ENCODE peak calls at places on chromosomes 12 and 14, in six cellular contexts. V, Y, M, H, T and R are unnamed samples.
A peak's percentile ranks its signal among the peaks of the same experiment; 100 is the strongest.

GRCh38 chr14:22887990-22888378 is 5.0 kb downstream of the REM2 start:
- DNase-seq in V (no peak), Y (no peak), M (peak; percentile 83), H (peak; percentile 31), T (no peak), R (peak; percentile 51)

GRCh38 chr14:52522033-52522432 is 30.3 kb downstream of the TXNDC16 start:
- DNase-seq in V (no peak), Y (no peak), M (no peak), H (no peak), T (no peak), R (no peak)

GRCh38 chr14:102776761-102777710 is at the start of gene TRAF3:
- DNase-seq in V (peak; percentile 85), Y (peak; percentile 70), M (peak; percentile 73), H (peak; percentile 86), T (peak; percentile 47), R (peak; percentile 91)

GRCh38 chr12:68224613-68225285 is 861 bp downstream of the IL26 start:
- DNase-seq in V (no peak), Y (no peak), M (no peak), H (no peak), T (peak; percentile 78), R (no peak)

GRCh38 chr14:89540830-89541470 is 123.9 kb upstream of the FOXN3 start:
- DNase-seq in V (no peak), Y (no peak), M (no peak), H (no peak), T (peak; percentile 92), R (no peak)

GRCh38 chr12:132416827-132417226 is 73.1 kb upstream of the FBRSL1 start:
- DNase-seq in V (no peak), Y (no peak), M (no peak), H (no peak), T (no peak), R (no peak)

GRCh38 chr12:26429070-26429691 is 233.8 kb downstream of the SSPN start:
- DNase-seq in V (no peak), Y (no peak), M (no peak), H (no peak), T (no peak), R (no peak)

GRCh38 chr12:130083002-130083401 is 79.3 kb upstream of the FZD10 start:
- DNase-seq in V (no peak), Y (no peak), M (no peak), H (no peak), T (no peak), R (no peak)

GRCh38 chr12:62260733-62261683 is 804 bp downstream of the USP15 start:
- DNase-seq in V (peak; percentile 63), Y (peak; percentile 36), M (peak; percentile 81), H (peak; percentile 51), T (peak; percentile 44), R (no peak)

GRCh38 chr12:113184900-113185179 is 438 bp downstream of the DDX54 start:
- DNase-seq in V (peak; percentile 83), Y (peak; percentile 88), M (peak; percentile 87), H (peak; percentile 83), T (no peak), R (peak; percentile 86)

GRCh38 chr12:3273409-3273853 is 196.3 kb downstream of the TSPAN9 start:
- DNase-seq in V (no peak), Y (no peak), M (no peak), H (no peak), T (peak; percentile 56), R (no peak)

GRCh38 chr14:71932229-71932951 is at the start of gene RGS6:
- DNase-seq in V (no peak), Y (peak; percentile 65), M (no peak), H (no peak), T (peak; percentile 4), R (peak; percentile 1)

GRCh38 chr12:76242813-76243540 is 105.2 kb downstream of the BBS10 start:
- DNase-seq in V (no peak), Y (no peak), M (no peak), H (no peak), T (peak; percentile 66), R (no peak)

GRCh38 chr12:72448805-72449204 is 176.6 kb downstream of the TRHDE start:
- DNase-seq in V (no peak), Y (no peak), M (no peak), H (no peak), T (no peak), R (no peak)

GRCh38 chr12:77940566-77940965 is 109.9 kb downstream of the NAV3 start:
- DNase-seq in V (no peak), Y (no peak), M (no peak), H (no peak), T (no peak), R (no peak)

GRCh38 chr14:88043523-88043922 is 38.6 kb downstream of the GPR65 start:
- DNase-seq in V (no peak), Y (no peak), M (no peak), H (no peak), T (no peak), R (no peak)

GRCh38 chr12:56190695-56191155 is 1.4 kb upstream of the SMARCC2 start:
- DNase-seq in V (no peak), Y (no peak), M (no peak), H (no peak), T (no peak), R (no peak)

GRCh38 chr12:94951071-94951639 is 52.3 kb downstream of the NDUFA12 start:
- DNase-seq in V (no peak), Y (no peak), M (no peak), H (no peak), T (no peak), R (no peak)

GRCh38 chr14:22487401-22487800 is 101.6 kb downstream of the DAD1 start:
- DNase-seq in V (no peak), Y (no peak), M (no peak), H (no peak), T (no peak), R (no peak)

GRCh38 chr12:51620448-51620847 is 29.4 kb downstream of the SCN8A start:
- DNase-seq in V (no peak), Y (no peak), M (no peak), H (no peak), T (peak; percentile 63), R (no peak)

GRCh38 chr12:77062396-77062795 is 3.0 kb downstream of the E2F7 start:
- DNase-seq in V (no peak), Y (no peak), M (no peak), H (no peak), T (no peak), R (no peak)

GRCh38 chr14:20802341-20803084 is at the start of gene RNASE1:
- DNase-seq in V (no peak), Y (peak; percentile 72), M (no peak), H (no peak), T (no peak), R (no peak)

GRCh38 chr14:66572836-66573235 is 64.9 kb downstream of the GPHN start:
- DNase-seq in V (no peak), Y (no peak), M (no peak), H (no peak), T (peak; percentile 51), R (no peak)

DNA sequence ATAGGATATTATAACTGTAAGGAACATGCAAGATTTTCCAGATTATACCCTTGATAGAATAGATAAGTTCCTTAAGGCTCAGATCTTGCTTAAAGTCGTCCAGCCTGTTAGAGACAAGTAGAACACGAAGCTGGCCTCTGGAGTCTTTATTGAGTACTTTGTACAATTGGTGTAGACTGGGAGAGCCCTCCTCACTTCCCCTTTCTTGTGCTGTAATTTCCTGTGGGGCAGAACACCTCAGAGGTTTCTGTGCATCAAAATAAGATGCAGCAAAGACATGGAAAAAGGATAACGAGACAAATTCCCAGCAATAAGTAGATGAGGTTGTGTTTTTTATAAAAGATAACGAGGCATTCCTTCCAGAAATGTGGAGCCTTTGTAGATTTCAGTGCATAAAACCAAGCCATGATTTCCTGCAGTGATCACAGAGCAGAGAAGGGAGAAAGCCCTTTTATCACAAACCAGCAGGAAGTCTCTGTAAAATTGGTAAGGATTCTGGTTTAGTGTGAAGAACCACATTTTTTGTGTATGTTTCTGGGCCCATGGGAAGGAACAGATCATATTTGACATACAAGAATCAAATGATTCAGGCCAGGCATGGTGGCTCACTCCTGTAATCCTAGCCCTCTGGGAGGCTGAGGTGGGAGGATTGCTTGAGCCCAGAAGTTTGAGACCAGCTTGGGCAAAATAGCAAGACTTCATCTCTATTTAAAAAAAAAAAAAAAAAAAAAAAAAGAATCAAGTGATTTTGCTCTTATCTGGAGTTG is 18.0 kb downstream of the GPRC5A start:
- DNase-seq in V (no peak), Y (no peak), M (no peak), H (no peak), T (no peak), R (no peak)
- H3K27ac ChIP-seq in V (no peak overlapping the region), Y (no peak overlapping the region), M (peak overlapping the region; percentile 88), H (no peak overlapping the region), T (no peak overlapping the region), R (no peak overlapping the region)

GRCh38 chr14:50985816-50986396 is 41.6 kb upstream of the PYGL start:
- DNase-seq in V (no peak), Y (no peak), M (no peak), H (no peak), T (no peak), R (no peak)
- H3K4me3 ChIP-seq in V (no peak overlapping the region), Y (no peak overlapping the region), M (no peak overlapping the region), H (no peak overlapping the region), T (peak overlapping the region; percentile 37), R (no peak overlapping the region)

GRCh38 chr12:50617657-50618056 is 112.9 kb downstream of the DIP2B start:
- DNase-seq in V (no peak), Y (no peak), M (no peak), H (no peak), T (no peak), R (no peak)
- H3K27me3 ChIP-seq in V (no peaks in the 10 kb centered on the region), Y (no peaks in the 10 kb centered on the region), M (no peaks in the 10 kb centered on the region), H (no peaks in the 10 kb centered on the region), T (no peaks in the 10 kb centered on the region), R (no peaks in the 10 kb centered on the region)

GRCh38 chr12:123389560-123390351 is 5.8 kb downstream of the KMT5A start:
- DNase-seq in V (peak; percentile 10), Y (peak; percentile 67), M (peak; percentile 46), H (peak; percentile 28), T (no peak), R (peak; percentile 50)

GRCh38 chr12:123388218-123388947 is 4.5 kb downstream of the KMT5A start:
- DNase-seq in V (peak; percentile 75), Y (peak; percentile 80), M (peak; percentile 67), H (peak; percentile 73), T (peak; percentile 39), R (peak; percentile 64)

GRCh38 chr12:123387508-123388217 is 3.7 kb downstream of the KMT5A start:
- DNase-seq in V (no peak), Y (peak; percentile 11), M (no peak), H (no peak), T (no peak), R (peak; percentile 31)

GRCh38 chr12:123390415-123391093 is 6.6 kb downstream of the KMT5A start:
- DNase-seq in V (no peak), Y (no peak), M (no peak), H (no peak), T (no peak), R (no peak)

DNA sequence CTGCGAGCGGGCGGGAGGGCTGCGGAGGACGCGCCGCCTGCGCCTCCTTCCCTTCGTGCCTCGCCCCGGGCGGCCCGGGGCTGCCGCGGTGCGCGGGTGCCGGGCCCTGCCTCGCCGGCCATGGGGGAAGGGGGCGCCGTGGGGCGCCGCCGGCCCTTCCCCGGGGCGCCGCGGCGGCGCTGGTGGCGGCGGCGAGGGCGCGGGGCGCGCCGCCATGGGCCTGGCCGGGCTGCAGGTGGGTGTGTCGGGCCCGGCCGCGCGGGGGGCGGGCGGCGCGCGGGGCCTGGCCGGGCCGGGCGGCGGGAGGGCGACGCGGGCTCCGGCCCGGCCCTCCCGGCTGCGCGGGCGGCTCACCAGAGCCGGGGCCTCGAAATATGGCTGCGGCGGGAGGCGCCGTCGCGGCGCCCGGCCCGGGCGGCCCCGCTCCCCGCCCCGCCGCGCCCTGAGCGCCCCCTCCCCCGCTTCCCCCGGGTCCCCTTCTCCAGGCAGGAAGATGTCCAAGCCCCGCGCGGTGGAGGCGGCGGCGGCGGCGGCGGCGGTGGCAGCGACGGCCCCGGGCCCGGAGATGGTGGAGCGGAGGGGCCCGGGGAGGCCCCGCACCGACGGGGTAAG is 5.1 kb downstream of the KMT5A start:
- DNase-seq in V (peak; percentile 6), Y (peak; percentile 15), M (no peak), H (peak; percentile 8), T (no peak), R (no peak)
- H3K27ac ChIP-seq in V (peak overlapping the region; percentile 41), Y (peak overlapping the region; percentile 71), M (peak overlapping the region; percentile 87), H (no peak overlapping the region), T (no peak overlapping the region), R (peak overlapping the region; percentile 68)